ENCODE peak calls at places on chromosome 3, in four cellular contexts. E is spleen, O is PC-9, V is colonic mucosa. J is an unnamed sample.

GRCh38 chr3:38004415-38005075 is 14.0 kb downstream of the VILL start:
- DNase-seq in E (peak; percentile 83), O (peak; percentile 70), V (peak; percentile 96), J (peak; percentile 37)

GRCh38 chr3:47989981-47990440 is 26.2 kb downstream of the MAP4 start:
- DNase-seq in O (peak; percentile 69), E (no peak), V (peak; percentile 69), J (peak; percentile 83)

GRCh38 chr3:24157106-24157505 is 212.0 kb downstream of the NR1D2 start:
- DNase-seq in O (no peak), V (no peak), E (no peak), J (no peak)

GRCh38 chr3:22276351-22276750 is 525.3 kb upstream of the ZNF385D start:
- DNase-seq in E (no peak), O (no peak), V (no peak), J (no peak)

GRCh38 chr3:134353171-134353825 is 20.9 kb downstream of the AMOTL2 start:
- DNase-seq in O (no peak), E (peak; percentile 50), V (no peak), J (no peak)

GRCh38 chr3:159502986-159503385 is 485.6 kb upstream of the IL12A start:
- DNase-seq in V (no peak), O (no peak), E (no peak), J (no peak)

GRCh38 chr3:128818186-128818787 is 61.1 kb upstream of the ACAD9 start:
- DNase-seq in E (no peak), O (no peak), V (no peak), J (no peak)

GRCh38 chr3:131028844-131029243 is 2.2 kb downstream of the NEK11 start:
- DNase-seq in O (no peak), V (no peak), E (no peak), J (no peak)

GRCh38 chr3:55818485-55818884 is 331.4 kb upstream of the WNT5A start:
- DNase-seq in O (no peak), V (no peak), E (no peak), J (no peak)

GRCh38 chr3:71875461-71875947 is 90.6 kb upstream of the PROK2 start:
- DNase-seq in O (peak; percentile 58), E (peak; percentile 93), V (peak; percentile 77), J (peak; percentile 7)

GRCh38 chr3:156635973-156636372 is 38.4 kb upstream of the TIPARP start:
- DNase-seq in E (no peak), V (no peak), O (no peak), J (no peak)

GRCh38 chr3:97719156-97719821 is 45.3 kb upstream of the ARL6 start:
- DNase-seq in E (no peak), V (peak; percentile 53), O (peak; percentile 71), J (peak; percentile 64)

GRCh38 chr3:107847791-107848190 is 243.0 kb downstream of the CD47 start:
- DNase-seq in O (no peak), E (no peak), V (no peak), J (no peak)
- TF ChIP-seq CTCF in O (no peak), E (no peak), V (no peak), J (no peak)

GRCh38 chr3:113847243-113847642 is 8.7 kb downstream of the GRAMD1C start:
- DNase-seq in E (no peak), O (no peak), V (peak; percentile 25), J (no peak)
- H3K27ac ChIP-seq in E (no peak overlapping the region), O (peak overlapping the region; percentile 71), V (peak overlapping the region; percentile 63), J (peak overlapping the region; percentile 41)

GRCh38 chr3:123876858-123877257 is 7.3 kb downstream of the MYLK start:
- DNase-seq in V (no peak), E (no peak), O (no peak), J (no peak)
- TF ChIP-seq CTCF in V (no peak), E (no peak), O (no peak), J (peak; percentile 51)

GRCh38 chr3:50390523-50391177 is 31.3 kb upstream of the TMEM115 start:
- DNase-seq in O (peak; percentile 46), E (peak; percentile 81), V (peak; percentile 37), J (peak; percentile 21)

GRCh38 chr3:50389368-50389767 is 30.0 kb upstream of the TMEM115 start:
- DNase-seq in E (no peak), V (no peak), O (no peak), J (no peak)

GRCh38 chr3:50388720-50389352 is 29.5 kb upstream of the TMEM115 start:
- DNase-seq in E (no peak), O (no peak), V (no peak), J (no peak)

GRCh38 chr3:50385741-50386140 is 26.4 kb upstream of the TMEM115 start:
- DNase-seq in V (no peak), O (no peak), E (no peak), J (no peak)

GRCh38 chr3:50388021-50388719 is 28.8 kb upstream of the TMEM115 start:
- DNase-seq in V (no peak), O (no peak), E (no peak), J (no peak)
- H3K27ac ChIP-seq in V (no peak overlapping the region), O (no peak overlapping the region), E (no peak overlapping the region), J (no peak overlapping the region)

GRCh38 chr3:172202797-172203196 is 163.4 kb downstream of the FNDC3B start:
- DNase-seq in E (no peak), V (no peak), O (no peak), J (no peak)
- TF ChIP-seq CTCF in E (no peak), V (no peak), O (no peak), J (no peak)

GRCh38 chr3:43190682-43191081 is 84.8 kb upstream of the POMGNT2 start:
- DNase-seq in V (no peak), O (no peak), E (no peak), J (peak; percentile 84)
- H3K27ac ChIP-seq in V (no peak overlapping the region), O (no peak overlapping the region), E (no peak overlapping the region), J (peak overlapping the region; percentile 57)

GRCh38 chr3:70716832-70717231 is 404.4 kb upstream of the MDFIC2 start:
- DNase-seq in O (no peak), V (no peak), E (no peak), J (peak; percentile 11)
- TF ChIP-seq CTCF in O (peak; percentile 20), V (no peak), E (no peak), J (peak; percentile 57)

J was measured in foreskin keratinocyte.